ENCODE peak calls at places on chromosomes 5 and 9, in six cellular contexts. One of them, this sample, is unnamed.
A peak's percentile ranks its signal among the peaks of the same experiment; 100 is the strongest.

GRCh38 chr5:53507013-53507412 is 26.6 kb downstream of the FST start:
- DNase-seq in progenitor cell of endocrine pancreas: no peak
- DNase-seq in activated CD8-positive, alpha-beta T cell treated with anti-CD3 and anti-CD28 coated beads for 36 hours: no peak
- DNase-seq in mammary epithelial cell: no peak
- DNase-seq in foreskin fibroblast: no peak
- DNase-seq in GM12864: no peak
- DNase-seq in this sample: no peak

GRCh38 chr9:129467739-129468666 is 152.9 kb downstream of the C9orf50 start:
- DNase-seq in progenitor cell of endocrine pancreas: no peak
- DNase-seq in activated CD8-positive, alpha-beta T cell treated with anti-CD3 and anti-CD28 coated beads for 36 hours: no peak
- DNase-seq in mammary epithelial cell: no peak
- DNase-seq in foreskin fibroblast: no peak
- DNase-seq in GM12864: no peak
- DNase-seq in this sample: no peak

GRCh38 chr5:76402880-76403712 is at the start of gene IQGAP2:
- DNase-seq in progenitor cell of endocrine pancreas: peak; percentile 81
- DNase-seq in activated CD8-positive, alpha-beta T cell treated with anti-CD3 and anti-CD28 coated beads for 36 hours: peak; percentile 84
- DNase-seq in mammary epithelial cell: peak; percentile 37
- DNase-seq in foreskin fibroblast: peak; percentile 66
- DNase-seq in GM12864: peak; percentile 90
- DNase-seq in this sample: peak; percentile 91

GRCh38 chr9:2234371-2234893 is 219.3 kb downstream of the SMARCA2 start:
- DNase-seq in progenitor cell of endocrine pancreas: no peak
- DNase-seq in activated CD8-positive, alpha-beta T cell treated with anti-CD3 and anti-CD28 coated beads for 36 hours: no peak
- DNase-seq in mammary epithelial cell: peak; percentile 60
- DNase-seq in foreskin fibroblast: peak; percentile 33
- DNase-seq in GM12864: no peak
- DNase-seq in this sample: no peak

GRCh38 chr5:79771387-79771786 is 81.8 kb downstream of the CMYA5 start:
- DNase-seq in progenitor cell of endocrine pancreas: no peak
- DNase-seq in activated CD8-positive, alpha-beta T cell treated with anti-CD3 and anti-CD28 coated beads for 36 hours: no peak
- DNase-seq in mammary epithelial cell: no peak
- DNase-seq in foreskin fibroblast: peak; percentile 71
- DNase-seq in GM12864: no peak
- DNase-seq in this sample: no peak

GRCh38 chr5:97458851-97459250 is 275.8 kb upstream of the RIOK2 start:
- DNase-seq in progenitor cell of endocrine pancreas: no peak
- DNase-seq in activated CD8-positive, alpha-beta T cell treated with anti-CD3 and anti-CD28 coated beads for 36 hours: no peak
- DNase-seq in mammary epithelial cell: no peak
- DNase-seq in foreskin fibroblast: no peak
- DNase-seq in GM12864: peak; percentile 42
- DNase-seq in this sample: peak; percentile 11

GRCh38 chr9:33166263-33167083 is 663 bp downstream of the B4GALT1 start:
- DNase-seq in progenitor cell of endocrine pancreas: no peak
- DNase-seq in activated CD8-positive, alpha-beta T cell treated with anti-CD3 and anti-CD28 coated beads for 36 hours: peak; percentile 35
- DNase-seq in mammary epithelial cell: no peak
- DNase-seq in foreskin fibroblast: peak; percentile 71
- DNase-seq in GM12864: no peak
- DNase-seq in this sample: peak; percentile 24

GRCh38 chr9:89748020-89748670 is 143.3 kb downstream of the GADD45G start:
- DNase-seq in progenitor cell of endocrine pancreas: no peak
- DNase-seq in activated CD8-positive, alpha-beta T cell treated with anti-CD3 and anti-CD28 coated beads for 36 hours: no peak
- DNase-seq in mammary epithelial cell: no peak
- DNase-seq in foreskin fibroblast: no peak
- DNase-seq in GM12864: no peak
- DNase-seq in this sample: no peak

GRCh38 chr9:77175152-77175551 is 2.2 kb upstream of the VPS13A start:
- DNase-seq in progenitor cell of endocrine pancreas: no peak
- DNase-seq in activated CD8-positive, alpha-beta T cell treated with anti-CD3 and anti-CD28 coated beads for 36 hours: no peak
- DNase-seq in mammary epithelial cell: no peak
- DNase-seq in foreskin fibroblast: no peak
- DNase-seq in GM12864: no peak
- DNase-seq in this sample: no peak

GRCh38 chr5:143153332-143154119 is 250.0 kb downstream of the NR3C1 start:
- DNase-seq in progenitor cell of endocrine pancreas: no peak
- DNase-seq in activated CD8-positive, alpha-beta T cell treated with anti-CD3 and anti-CD28 coated beads for 36 hours: no peak
- DNase-seq in mammary epithelial cell: no peak
- DNase-seq in foreskin fibroblast: peak; percentile 83
- DNase-seq in GM12864: no peak
- DNase-seq in this sample: no peak

GRCh38 chr5:178672635-178673034 is 45.8 kb upstream of the CLK4 start:
- DNase-seq in progenitor cell of endocrine pancreas: no peak
- DNase-seq in activated CD8-positive, alpha-beta T cell treated with anti-CD3 and anti-CD28 coated beads for 36 hours: peak; percentile 75
- DNase-seq in mammary epithelial cell: no peak
- DNase-seq in foreskin fibroblast: no peak
- DNase-seq in GM12864: no peak
- DNase-seq in this sample: no peak

GRCh38 chr5:56278267-56278826 is 45.2 kb upstream of the ANKRD55 start:
- DNase-seq in progenitor cell of endocrine pancreas: no peak
- DNase-seq in activated CD8-positive, alpha-beta T cell treated with anti-CD3 and anti-CD28 coated beads for 36 hours: no peak
- DNase-seq in mammary epithelial cell: no peak
- DNase-seq in foreskin fibroblast: peak; percentile 31
- DNase-seq in GM12864: no peak
- DNase-seq in this sample: no peak

GRCh38 chr9:121299467-121300282 is 31.7 kb downstream of the GSN start:
- DNase-seq in progenitor cell of endocrine pancreas: no peak
- DNase-seq in activated CD8-positive, alpha-beta T cell treated with anti-CD3 and anti-CD28 coated beads for 36 hours: peak; percentile 42
- DNase-seq in mammary epithelial cell: peak; percentile 19
- DNase-seq in foreskin fibroblast: peak; percentile 75
- DNase-seq in GM12864: no peak
- DNase-seq in this sample: peak; percentile 62

GRCh38 chr5:61100425-61100824 is 61.8 kb downstream of the SMIM15 start:
- DNase-seq in progenitor cell of endocrine pancreas: no peak
- DNase-seq in activated CD8-positive, alpha-beta T cell treated with anti-CD3 and anti-CD28 coated beads for 36 hours: no peak
- DNase-seq in mammary epithelial cell: no peak
- DNase-seq in foreskin fibroblast: no peak
- DNase-seq in GM12864: no peak
- DNase-seq in this sample: no peak

GRCh38 chr9:35510745-35511428 is 21.0 kb downstream of the RUSC2 start:
- DNase-seq in progenitor cell of endocrine pancreas: no peak
- DNase-seq in activated CD8-positive, alpha-beta T cell treated with anti-CD3 and anti-CD28 coated beads for 36 hours: no peak
- DNase-seq in mammary epithelial cell: peak; percentile 50
- DNase-seq in foreskin fibroblast: peak; percentile 96
- DNase-seq in GM12864: no peak
- DNase-seq in this sample: no peak

GRCh38 chr9:72828281-72828731 is 124.5 kb downstream of the ALDH1A1 start:
- DNase-seq in progenitor cell of endocrine pancreas: no peak
- DNase-seq in activated CD8-positive, alpha-beta T cell treated with anti-CD3 and anti-CD28 coated beads for 36 hours: no peak
- DNase-seq in mammary epithelial cell: peak; percentile 90
- DNase-seq in foreskin fibroblast: peak; percentile 35
- DNase-seq in GM12864: no peak
- DNase-seq in this sample: no peak

GRCh38 chr9:6512085-6512657 is 99.2 kb downstream of the UHRF2 start:
- DNase-seq in progenitor cell of endocrine pancreas: no peak
- DNase-seq in activated CD8-positive, alpha-beta T cell treated with anti-CD3 and anti-CD28 coated beads for 36 hours: no peak
- DNase-seq in mammary epithelial cell: no peak
- DNase-seq in foreskin fibroblast: no peak
- DNase-seq in GM12864: no peak
- DNase-seq in this sample: no peak

GRCh38 chr9:7691909-7692308 is 107.7 kb downstream of the DMAC1 start:
- DNase-seq in progenitor cell of endocrine pancreas: no peak
- DNase-seq in activated CD8-positive, alpha-beta T cell treated with anti-CD3 and anti-CD28 coated beads for 36 hours: no peak
- DNase-seq in mammary epithelial cell: no peak
- DNase-seq in foreskin fibroblast: no peak
- DNase-seq in GM12864: no peak
- DNase-seq in this sample: no peak

GRCh38 chr5:135211083-135211790 is 177.2 kb upstream of the PITX1 start:
- DNase-seq in progenitor cell of endocrine pancreas: no peak
- DNase-seq in activated CD8-positive, alpha-beta T cell treated with anti-CD3 and anti-CD28 coated beads for 36 hours: no peak
- DNase-seq in mammary epithelial cell: no peak
- DNase-seq in foreskin fibroblast: peak; percentile 74
- DNase-seq in GM12864: no peak
- DNase-seq in this sample: no peak

GRCh38 chr9:134010774-134011173 is 14.5 kb upstream of the BRD3OS start:
- DNase-seq in progenitor cell of endocrine pancreas: no peak
- DNase-seq in activated CD8-positive, alpha-beta T cell treated with anti-CD3 and anti-CD28 coated beads for 36 hours: no peak
- DNase-seq in mammary epithelial cell: no peak
- DNase-seq in foreskin fibroblast: peak; percentile 48
- DNase-seq in GM12864: no peak
- DNase-seq in this sample: no peak

GRCh38 chr9:124479947-124480620 is 27.1 kb downstream of the NR5A1 start:
- DNase-seq in progenitor cell of endocrine pancreas: no peak
- DNase-seq in activated CD8-positive, alpha-beta T cell treated with anti-CD3 and anti-CD28 coated beads for 36 hours: no peak
- DNase-seq in mammary epithelial cell: no peak
- DNase-seq in foreskin fibroblast: no peak
- DNase-seq in GM12864: no peak
- DNase-seq in this sample: no peak

GRCh38 chr9:124481115-124481514 is 26.1 kb downstream of the NR5A1 start:
- DNase-seq in progenitor cell of endocrine pancreas: no peak
- DNase-seq in activated CD8-positive, alpha-beta T cell treated with anti-CD3 and anti-CD28 coated beads for 36 hours: no peak
- DNase-seq in mammary epithelial cell: no peak
- DNase-seq in foreskin fibroblast: no peak
- DNase-seq in GM12864: no peak
- DNase-seq in this sample: no peak

GRCh38 chr9:124482431-124483031 is 24.7 kb downstream of the NR5A1 start:
- DNase-seq in progenitor cell of endocrine pancreas: no peak
- DNase-seq in activated CD8-positive, alpha-beta T cell treated with anti-CD3 and anti-CD28 coated beads for 36 hours: no peak
- DNase-seq in mammary epithelial cell: no peak
- DNase-seq in foreskin fibroblast: no peak
- DNase-seq in GM12864: no peak
- DNase-seq in this sample: no peak

GRCh38 chr9:124479371-124479770 is 27.8 kb downstream of the NR5A1 start:
- DNase-seq in progenitor cell of endocrine pancreas: no peak
- DNase-seq in activated CD8-positive, alpha-beta T cell treated with anti-CD3 and anti-CD28 coated beads for 36 hours: no peak
- DNase-seq in mammary epithelial cell: no peak
- DNase-seq in foreskin fibroblast: no peak
- DNase-seq in GM12864: no peak
- DNase-seq in this sample: no peak

GRCh38 chr9:124480621-124480981 is 26.6 kb downstream of the NR5A1 start:
- DNase-seq in progenitor cell of endocrine pancreas: no peak
- DNase-seq in activated CD8-positive, alpha-beta T cell treated with anti-CD3 and anti-CD28 coated beads for 36 hours: peak; percentile 30
- DNase-seq in mammary epithelial cell: peak; percentile 20
- DNase-seq in foreskin fibroblast: peak; percentile 44
- DNase-seq in GM12864: no peak
- DNase-seq in this sample: peak; percentile 83
- TF ChIP-seq CTCF in progenitor cell of endocrine pancreas: peak; percentile 53
- TF ChIP-seq CTCF in activated CD8-positive, alpha-beta T cell treated with anti-CD3 and anti-CD28 coated beads for 36 hours: peak; percentile 23
- TF ChIP-seq CTCF in mammary epithelial cell: no peak
- TF ChIP-seq CTCF in foreskin fibroblast: peak; percentile 44
- TF ChIP-seq CTCF in GM12864: peak; percentile 72
- TF ChIP-seq CTCF in this sample: peak; percentile 45

DNA sequence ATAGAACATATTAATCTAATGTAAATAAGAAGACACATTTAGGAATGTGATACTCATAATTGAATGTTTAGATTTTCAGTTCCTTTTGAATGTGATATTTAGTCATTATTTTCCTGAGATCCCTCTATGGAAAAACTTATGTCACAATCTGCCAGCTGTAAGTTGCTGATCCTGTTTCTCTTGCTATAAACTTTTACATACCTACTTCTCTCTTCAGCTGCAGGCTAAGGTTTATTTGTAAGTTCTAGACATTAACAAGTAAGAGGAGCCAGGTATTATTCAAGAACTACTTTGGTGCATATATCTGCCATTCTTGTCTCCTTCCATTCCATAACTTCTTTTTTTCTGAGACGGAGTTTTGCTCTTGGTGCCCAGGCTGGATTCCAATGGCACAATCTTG is 462.4 kb downstream of the PRR16 start:
- DNase-seq in progenitor cell of endocrine pancreas: no peak
- DNase-seq in activated CD8-positive, alpha-beta T cell treated with anti-CD3 and anti-CD28 coated beads for 36 hours: no peak
- DNase-seq in mammary epithelial cell: no peak
- DNase-seq in foreskin fibroblast: no peak
- DNase-seq in GM12864: no peak
- DNase-seq in this sample: no peak
- TF ChIP-seq CTCF in progenitor cell of endocrine pancreas: no peak
- TF ChIP-seq CTCF in activated CD8-positive, alpha-beta T cell treated with anti-CD3 and anti-CD28 coated beads for 36 hours: no peak
- TF ChIP-seq CTCF in mammary epithelial cell: no peak
- TF ChIP-seq CTCF in foreskin fibroblast: no peak
- TF ChIP-seq CTCF in GM12864: no peak
- TF ChIP-seq CTCF in this sample: no peak

GRCh38 chr5:127741412-127741811 is 38.2 kb downstream of the CCDC192 start:
- DNase-seq in progenitor cell of endocrine pancreas: no peak
- DNase-seq in activated CD8-positive, alpha-beta T cell treated with anti-CD3 and anti-CD28 coated beads for 36 hours: no peak
- DNase-seq in mammary epithelial cell: no peak
- DNase-seq in foreskin fibroblast: no peak
- DNase-seq in GM12864: no peak
- DNase-seq in this sample: no peak

DNA sequence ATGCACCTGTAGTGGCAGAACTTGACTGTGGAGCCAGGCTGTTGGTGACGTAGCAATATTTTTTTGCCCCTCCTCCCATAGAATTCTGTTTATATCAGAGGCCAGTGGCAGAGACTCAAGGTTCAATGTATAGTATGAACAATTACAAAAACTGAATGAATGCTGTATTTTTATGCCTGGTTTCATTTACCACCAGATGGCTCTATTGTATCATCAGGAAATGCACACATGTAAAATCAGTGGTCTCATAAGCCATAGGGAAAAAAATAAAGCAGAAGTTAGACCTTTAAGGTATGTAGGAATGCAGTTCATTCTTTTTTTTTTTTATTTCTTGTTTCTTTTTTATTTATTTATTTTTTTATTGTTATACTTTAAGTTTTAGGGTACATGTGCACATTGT is 43.6 kb downstream of the CCDC192 start:
- DNase-seq in progenitor cell of endocrine pancreas: no peak
- DNase-seq in activated CD8-positive, alpha-beta T cell treated with anti-CD3 and anti-CD28 coated beads for 36 hours: no peak
- DNase-seq in mammary epithelial cell: no peak
- DNase-seq in foreskin fibroblast: peak; percentile 51
- DNase-seq in GM12864: no peak
- DNase-seq in this sample: peak; percentile 25
- TF ChIP-seq CTCF in progenitor cell of endocrine pancreas: peak; percentile 54
- TF ChIP-seq CTCF in activated CD8-positive, alpha-beta T cell treated with anti-CD3 and anti-CD28 coated beads for 36 hours: peak; percentile 30
- TF ChIP-seq CTCF in mammary epithelial cell: peak; percentile 59
- TF ChIP-seq CTCF in foreskin fibroblast: peak; percentile 61
- TF ChIP-seq CTCF in GM12864: no peak
- TF ChIP-seq CTCF in this sample: peak; percentile 19

GRCh38 chr9:84817011-84817410 is 147.5 kb downstream of the NTRK2 start:
- DNase-seq in progenitor cell of endocrine pancreas: no peak
- DNase-seq in activated CD8-positive, alpha-beta T cell treated with anti-CD3 and anti-CD28 coated beads for 36 hours: no peak
- DNase-seq in mammary epithelial cell: no peak
- DNase-seq in foreskin fibroblast: no peak
- DNase-seq in GM12864: no peak
- DNase-seq in this sample: no peak

GRCh38 chr9:84811726-84812074 is 142.2 kb downstream of the NTRK2 start:
- DNase-seq in progenitor cell of endocrine pancreas: no peak
- DNase-seq in activated CD8-positive, alpha-beta T cell treated with anti-CD3 and anti-CD28 coated beads for 36 hours: no peak
- DNase-seq in mammary epithelial cell: no peak
- DNase-seq in foreskin fibroblast: no peak
- DNase-seq in GM12864: no peak
- DNase-seq in this sample: no peak

GRCh38 chr9:84811072-84811725 is 141.7 kb downstream of the NTRK2 start:
- DNase-seq in progenitor cell of endocrine pancreas: no peak
- DNase-seq in activated CD8-positive, alpha-beta T cell treated with anti-CD3 and anti-CD28 coated beads for 36 hours: no peak
- DNase-seq in mammary epithelial cell: no peak
- DNase-seq in foreskin fibroblast: no peak
- DNase-seq in GM12864: no peak
- DNase-seq in this sample: no peak

GRCh38 chr9:84819446-84819845 is 149.9 kb downstream of the NTRK2 start:
- DNase-seq in progenitor cell of endocrine pancreas: no peak
- DNase-seq in activated CD8-positive, alpha-beta T cell treated with anti-CD3 and anti-CD28 coated beads for 36 hours: no peak
- DNase-seq in mammary epithelial cell: no peak
- DNase-seq in foreskin fibroblast: no peak
- DNase-seq in GM12864: no peak
- DNase-seq in this sample: no peak

GRCh38 chr9:84815554-84815953 is 146.0 kb downstream of the NTRK2 start:
- DNase-seq in progenitor cell of endocrine pancreas: no peak
- DNase-seq in activated CD8-positive, alpha-beta T cell treated with anti-CD3 and anti-CD28 coated beads for 36 hours: no peak
- DNase-seq in mammary epithelial cell: no peak
- DNase-seq in foreskin fibroblast: no peak
- DNase-seq in GM12864: no peak
- DNase-seq in this sample: no peak
- TF ChIP-seq CTCF in progenitor cell of endocrine pancreas: no peak
- TF ChIP-seq CTCF in activated CD8-positive, alpha-beta T cell treated with anti-CD3 and anti-CD28 coated beads for 36 hours: no peak
- TF ChIP-seq CTCF in mammary epithelial cell: no peak
- TF ChIP-seq CTCF in foreskin fibroblast: no peak
- TF ChIP-seq CTCF in GM12864: no peak
- TF ChIP-seq CTCF in this sample: no peak

This sample was measured in GM20000.